ENCODE peak calls at places on chromosomes 7 and 10, in four cellular contexts. U is breast epithelium, Z is transverse colon, L is GM12892. R is an unnamed sample.

GRCh38 chr10:132578287-132578951 is 40.8 kb downstream of the INPP5A start:
- DNase-seq in U (no peak), Z (no peak), L (no peak), R (no peak)

GRCh38 chr10:87861566-87861952 is 1.8 kb downstream of the KLLN start:
- DNase-seq in U (peak), Z (peak), L (peak), R (no peak)

GRCh38 chr10:47031251-47031952 is 120.2 kb downstream of the PTPN20 start:
- DNase-seq in U (peak), Z (no peak), L (no peak), R (no peak)

GRCh38 chr7:2032030-2032875 is 200.5 kb downstream of the MAD1L1 start:
- DNase-seq in U (no peak), Z (no peak), L (no peak), R (no peak)

GRCh38 chr7:143405158-143405557 is 3.5 kb downstream of the EPHA1 start:
- DNase-seq in U (no peak), Z (peak), L (no peak), R (no peak)

GRCh38 chr7:4136501-4137110 is 545.5 kb upstream of the FOXK1 start:
- DNase-seq in U (no peak), Z (no peak), L (no peak), R (no peak)

GRCh38 chr7:157909370-157909769 is 572.6 kb downstream of the DNAJB6 start:
- DNase-seq in U (peak), Z (no peak), L (no peak), R (no peak)

GRCh38 chr10:29083096-29083495 is 205.8 kb upstream of the LYZL1 start:
- DNase-seq in U (no peak), Z (no peak), L (no peak), R (no peak)

GRCh38 chr7:134046594-134047128 is 80.5 kb upstream of the LRGUK start:
- DNase-seq in U (no peak), Z (no peak), L (no peak), R (no peak)

GRCh38 chr10:91711885-91712284 is 79.0 kb upstream of the PPP1R3C start:
- DNase-seq in U (no peak), Z (no peak), L (no peak), R (no peak)

GRCh38 chr7:88357794-88358533 is 51.3 kb upstream of the STEAP4 start:
- DNase-seq in U (no peak), Z (no peak), L (no peak), R (no peak)

GRCh38 chr7:27901028-27901760 is 161.2 kb downstream of the TAX1BP1 start:
- DNase-seq in U (no peak), Z (no peak), L (peak), R (no peak)

GRCh38 chr10:119306514-119306951 is 99.2 kb downstream of the GRK5 start:
- DNase-seq in U (no peak), Z (peak), L (peak), R (no peak)
- TF ChIP-seq POLR2AphosphoS5 in U (no peak), Z (no peak), L (peak), R (no peak)

GRCh38 chr7:135662373-135663114 is at the start of gene STMP1:
- DNase-seq in U (peak), Z (peak), L (peak), R (peak)
- TF ChIP-seq POLR2AphosphoS5 in U (peak), Z (peak), L (peak), R (peak)

GRCh38 chr10:73937333-73938020 is 26.5 kb downstream of the PLAU start:
- DNase-seq in U (no peak), Z (no peak), L (no peak), R (no peak)

GRCh38 chr10:73932625-73933112 is 21.7 kb downstream of the PLAU start:
- DNase-seq in U (no peak), Z (no peak), L (no peak), R (no peak)

GRCh38 chr10:73934074-73934473 is 23.1 kb downstream of the PLAU start:
- DNase-seq in U (no peak), Z (no peak), L (no peak), R (no peak)

GRCh38 chr10:73935895-73936294 is 25.0 kb downstream of the PLAU start:
- DNase-seq in U (no peak), Z (no peak), L (no peak), R (no peak)

GRCh38 chr10:73931767-73932624 is 21.1 kb downstream of the PLAU start:
- DNase-seq in U (no peak), Z (no peak), L (peak), R (no peak)
- TF ChIP-seq POLR2AphosphoS5 in U (no peak), Z (no peak), L (no peak), R (no peak)

GRCh38 chr7:123209786-123210185 is 10.0 kb upstream of the SLC13A1 start:
- DNase-seq in U (no peak), Z (peak), L (no peak), R (no peak)
- TF ChIP-seq POLR2AphosphoS5 in U (no peak), Z (no peak), L (no peak), R (no peak)

GRCh38 chr10:580796-581195 is 108.7 kb downstream of the DIP2C start:
- DNase-seq in U (no peak), Z (no peak), L (no peak), R (no peak)
- TF ChIP-seq POLR2AphosphoS5 in U (no peak), Z (no peak), L (no peak), R (no peak)

GRCh38 chr7:121557034-121557892 is 161.2 kb upstream of the FAM3C start:
- DNase-seq in U (no peak), Z (peak), L (no peak), R (no peak)

GRCh38 chr7:121555558-121555957 is 159.4 kb upstream of the FAM3C start:
- DNase-seq in U (no peak), Z (no peak), L (no peak), R (no peak)

GRCh38 chr7:121561717-121562116 is 165.6 kb upstream of the FAM3C start:
- DNase-seq in U (no peak), Z (no peak), L (no peak), R (no peak)

GRCh38 chr7:121562274-121562673 is 166.2 kb upstream of the FAM3C start:
- DNase-seq in U (no peak), Z (no peak), L (no peak), R (no peak)

DNA sequence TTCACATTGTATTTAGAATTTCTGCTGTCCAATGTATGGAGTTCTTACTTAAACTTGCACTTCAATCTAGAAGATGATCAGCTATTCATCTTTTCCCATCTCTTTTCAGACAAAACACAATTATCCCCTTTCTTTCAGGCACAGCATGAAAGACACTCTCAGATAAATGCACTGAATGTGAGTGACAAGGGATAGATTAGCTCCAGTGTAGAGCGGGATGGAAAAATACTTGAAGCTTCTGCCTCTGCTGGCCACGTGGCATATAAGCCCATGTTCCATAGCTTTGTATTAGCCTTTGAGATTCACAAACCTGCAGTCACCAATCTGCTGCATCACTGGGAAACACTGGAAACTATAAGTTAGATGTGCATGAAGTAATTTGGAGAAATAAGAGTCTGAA is 162.2 kb upstream of the FAM3C start:
- DNase-seq in U (no peak), Z (no peak), L (no peak), R (no peak)
- TF ChIP-seq POLR2AphosphoS5 in U (no peak), Z (no peak), L (no peak), R (no peak)

GRCh38 chr10:43648392-43649148 is at the start of gene ZNF32:
- DNase-seq in U (peak), Z (peak), L (peak), R (peak)
- TF ChIP-seq POLR2AphosphoS5 in U (no peak), Z (peak), L (no peak), R (no peak)

R was measured in Panc1.